ENCODE peak calls at places on chromosomes 1 and 21, in five cellular contexts. Z is neural progenitor cell, G is right lobe of liver, I is tibial artery, M is GM23338. T is an unnamed sample.

GRCh38 chr1:26168410-26169167 is at the start of gene C1orf232:
- DNase-seq in Z (peak), G (no peak), I (no peak), M (no peak), T (no peak)

GRCh38 chr1:184167352-184167751 is 115.8 kb downstream of the TSEN15 start:
- DNase-seq in Z (no peak), G (no peak), I (no peak), M (no peak), T (no peak)

GRCh38 chr1:26772687-26773086 is 15.1 kb upstream of the PIGV start:
- DNase-seq in Z (no peak), G (no peak), I (no peak), M (no peak), T (no peak)

GRCh38 chr1:247747616-247748015 is 325 bp downstream of the OR14A2 start:
- DNase-seq in Z (no peak), G (no peak), I (no peak), M (no peak), T (no peak)

GRCh38 chr1:222263791-222264190 is 284.1 kb downstream of the HHIPL2 start:
- DNase-seq in Z (no peak), G (no peak), I (no peak), M (no peak), T (no peak)

GRCh38 chr21:42784276-42784675 is 95.1 kb downstream of the WDR4 start:
- DNase-seq in Z (no peak), G (no peak), I (no peak), M (no peak), T (peak)

GRCh38 chr1:78176448-78176847 is 130.7 kb downstream of the GIPC2 start:
- DNase-seq in Z (peak), G (no peak), I (no peak), M (no peak), T (no peak)

GRCh38 chr21:27171704-27172103 is 204.8 kb upstream of the ADAMTS5 start:
- DNase-seq in Z (no peak), G (no peak), I (no peak), M (no peak), T (no peak)

GRCh38 chr1:58721247-58721820 is 21.5 kb upstream of the MYSM1 start:
- DNase-seq in Z (no peak), G (no peak), I (no peak), M (no peak), T (no peak)

GRCh38 chr1:2592672-2593071 is 6.1 kb downstream of the PRXL2B start:
- DNase-seq in Z (no peak), G (no peak), I (no peak), M (no peak), T (no peak)

GRCh38 chr1:241639653-241640148 is 468 bp downstream of the CHML start:
- DNase-seq in Z (peak), G (peak), I (peak), M (peak), T (peak)

GRCh38 chr1:8362701-8363101 is 44.8 kb downstream of the SLC45A1 start:
- DNase-seq in Z (no peak), G (no peak), I (peak), M (no peak), T (no peak)
- H3K27ac ChIP-seq in Z (no peak), G (no peak), I (peak), M (no peak), T (no peak)

GRCh38 chr21:46055863-46056281 is 42.0 kb upstream of the COL6A2 start:
- DNase-seq in Z (no peak), G (peak), I (peak), M (no peak), T (no peak)
- H3K27ac ChIP-seq in Z (no peak), G (peak), I (peak), M (no peak), T (no peak)

DNA sequence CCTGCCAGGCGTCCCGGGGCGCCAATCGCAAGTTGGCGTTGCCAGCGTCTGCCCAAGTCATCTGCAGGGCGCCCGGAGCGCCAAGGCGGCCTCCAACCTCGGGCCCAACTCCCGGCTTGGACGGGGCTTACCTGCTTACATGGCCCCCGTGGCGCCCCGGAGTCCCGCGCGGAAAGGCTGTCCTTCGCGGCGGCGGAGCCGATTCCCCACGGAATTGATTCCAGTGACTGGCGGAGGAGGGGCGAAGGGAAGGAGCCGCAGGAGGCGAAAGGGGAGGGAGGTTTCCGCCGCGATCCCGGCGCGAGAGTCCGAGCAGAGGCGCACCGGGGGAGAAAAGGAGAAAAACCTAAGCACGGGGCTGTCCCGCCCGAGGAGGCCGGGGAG is 358 bp downstream of the PTPN14 start:
- DNase-seq in Z (peak), G (peak), I (peak), M (peak), T (no peak)
- H3K27ac ChIP-seq in Z (peak), G (peak), I (peak), M (peak), T (no peak)

GRCh38 chr1:46399307-46399706 is 5.2 kb downstream of the FAAH start:
- DNase-seq in Z (no peak), G (no peak), I (no peak), M (no peak), T (no peak)
- H3K27ac ChIP-seq in Z (no peak), G (no peak), I (no peak), M (no peak), T (no peak)